ENCODE peak calls at places on chromosomes 1 and 21, in six cellular contexts. L is IMR-90; R is stimulated activated naive CD4-positive, alpha-beta T cell; G is AG09309; P is NCI-H1930; C is NCI-H1092. U is an unnamed sample.

GRCh38 chr21:45900034-45900868 is 81.3 kb upstream of the COL6A1 start:
- DNase-seq in L (no peak), P (no peak), G (no peak), R (no peak), C (no peak), U (no peak)

GRCh38 chr1:173997796-173998195 is 24.4 kb downstream of the RC3H1 start:
- DNase-seq in G (no peak), C (no peak), P (no peak), L (peak; percentile 70), R (no peak), U (no peak)

GRCh38 chr1:24898152-24898908 is 31.7 kb downstream of the RUNX3 start:
- DNase-seq in R (peak; percentile 17), P (no peak), L (peak; percentile 12), C (no peak), G (no peak), U (peak; percentile 92)

GRCh38 chr1:220797044-220797443 is 10.3 kb downstream of the MTARC1 start:
- DNase-seq in P (no peak), R (no peak), C (no peak), G (no peak), L (no peak), U (no peak)

GRCh38 chr21:39430457-39430856 is 15.1 kb downstream of the LCA5L start:
- DNase-seq in C (no peak), R (no peak), G (no peak), L (no peak), P (no peak), U (peak; percentile 23)

GRCh38 chr1:171421413-171422020 is 63.8 kb upstream of the PRRC2C start:
- DNase-seq in L (no peak), R (no peak), P (no peak), C (no peak), G (no peak), U (no peak)

GRCh38 chr1:211639500-211640361 is 35.7 kb downstream of the NEK2 start:
- DNase-seq in P (no peak), L (peak; percentile 97), C (no peak), G (peak; percentile 78), R (no peak), U (no peak)

GRCh38 chr1:74468982-74469603 is 43.3 kb downstream of the LRRC53 start:
- DNase-seq in L (peak; percentile 56), P (peak; percentile 61), R (no peak), G (peak; percentile 13), C (peak; percentile 12), U (peak; percentile 55)

GRCh38 chr1:65924471-65924870 is 131.8 kb downstream of the PDE4B start:
- DNase-seq in L (peak; percentile 94), C (no peak), R (no peak), P (no peak), G (peak; percentile 69), U (no peak)